ENCODE peak calls at places on chromosomes 6 and 20, in seven cellular contexts. V, Y, F, P, S, W and L are unnamed samples.

GRCh38 chr6:36544228-36544627 is 3.1 kb downstream of the STK38 start:
- DNase-seq in V (no peak), S (peak), W (no peak), F (peak), Y (peak), P (no peak), L (no peak)

GRCh38 chr6:53795702-53796450 is 1.1 kb downstream of the LRRC1 start:
- DNase-seq in P (no peak), Y (peak), V (no peak), W (peak), F (peak), S (no peak), L (peak)

GRCh38 chr6:95578106-95578410 is 723 bp downstream of the MANEA start:
- DNase-seq in W (no peak), Y (no peak), V (no peak), P (no peak), S (no peak), F (no peak), L (no peak)

GRCh38 chr6:158369241-158369640 is 57.0 kb downstream of the TULP4 start:
- DNase-seq in F (no peak), P (no peak), Y (no peak), V (no peak), W (no peak), S (no peak), L (no peak)

GRCh38 chr6:89925826-89926225 is 31.6 kb downstream of the GJA10 start:
- DNase-seq in P (no peak), Y (no peak), S (no peak), V (no peak), F (no peak), W (no peak), L (no peak)

GRCh38 chr6:4316867-4317400 is 181.6 kb upstream of the ECI2 start:
- DNase-seq in S (peak), V (no peak), F (peak), P (no peak), W (no peak), Y (no peak), L (no peak)

GRCh38 chr6:49198015-49198414 is 265.0 kb downstream of the MMUT start:
- DNase-seq in V (no peak), S (no peak), W (no peak), Y (no peak), F (no peak), P (no peak), L (no peak)

GRCh38 chr6:117265425-117266266 is at the start of gene VGLL2:
- DNase-seq in Y (no peak), F (peak), V (no peak), P (no peak), W (no peak), S (peak), L (no peak)

GRCh38 chr20:45456632-45457031 is 12.9 kb upstream of the WFDC2 start:
- DNase-seq in S (no peak), V (no peak), P (peak), Y (no peak), W (no peak), F (no peak), L (no peak)

GRCh38 chr6:93398723-93399122 is 20.6 kb downstream of the EPHA7 start:
- DNase-seq in S (no peak), V (no peak), W (no peak), P (no peak), F (no peak), Y (no peak), L (no peak)

GRCh38 chr6:141452354-141452686 is 680.4 kb upstream of the GJE1 start:
- DNase-seq in V (no peak), S (no peak), P (no peak), Y (no peak), F (no peak), W (no peak), L (no peak)

GRCh38 chr6:26401987-26402658 is at the start of gene BTN3A1:
- DNase-seq in Y (peak), W (peak), P (peak), S (peak), F (peak), V (no peak), L (peak)

GRCh38 chr20:25117961-25118360 is 36.0 kb upstream of the VSX1 start:
- DNase-seq in S (no peak), V (no peak), W (no peak), F (no peak), Y (no peak), P (no peak), L (no peak)

GRCh38 chr6:29653452-29654038 is 3.3 kb upstream of the MOG start:
- DNase-seq in W (no peak), Y (peak), F (peak), S (peak), V (no peak), P (peak), L (peak)

GRCh38 chr6:109686566-109686965 is 4.4 kb downstream of the AK9 start:
- DNase-seq in W (no peak), V (no peak), Y (no peak), S (no peak), P (no peak), F (no peak), L (no peak)

GRCh38 chr6:155341130-155341828 is 27.0 kb upstream of the TFB1M start:
- DNase-seq in F (peak), S (peak), V (no peak), Y (no peak), P (no peak), W (no peak), L (no peak)

GRCh38 chr20:36744764-36745191 is 1.1 kb downstream of the NDRG3 start:
- DNase-seq in P (no peak), F (peak), S (peak), V (no peak), Y (no peak), W (no peak), L (peak)

GRCh38 chr20:61998343-61999121 is 67.1 kb downstream of the TAF4 start:
- DNase-seq in Y (no peak), V (no peak), S (no peak), P (no peak), W (no peak), F (no peak), L (peak)

GRCh38 chr6:90611996-90612690 is 25.3 kb upstream of the MAP3K7 start:
- DNase-seq in W (peak), V (no peak), P (no peak), Y (no peak), S (no peak), F (no peak), L (no peak)

GRCh38 chr20:2814587-2815051 is at the start of gene C20orf141:
- DNase-seq in W (no peak), Y (no peak), P (no peak), V (peak), F (peak), S (peak), L (no peak)

GRCh38 chr6:147534116-147534865 is 25.8 kb downstream of the SAMD5 start:
- DNase-seq in P (no peak), V (no peak), S (no peak), Y (no peak), W (no peak), F (no peak), L (no peak)

GRCh38 chr20:53948383-53949318 is 121.7 kb downstream of the BCAS1 start:
- DNase-seq in Y (no peak), S (no peak), P (no peak), V (no peak), W (no peak), F (no peak), L (no peak)

GRCh38 chr6:157568702-157569101 is 187.7 kb downstream of the ZDHHC14 start:
- DNase-seq in P (no peak), Y (no peak), F (no peak), V (no peak), S (no peak), W (no peak), L (no peak)

GRCh38 chr20:17419459-17419858 is 111.7 kb downstream of the BFSP1 start:
- DNase-seq in F (no peak), S (no peak), W (no peak), V (no peak), Y (no peak), P (no peak), L (no peak)

GRCh38 chr20:3874194-3874824 is 14.9 kb upstream of the PANK2 start:
- DNase-seq in P (no peak), V (no peak), Y (no peak), W (no peak), F (no peak), S (peak), L (no peak)

GRCh38 chr6:35318200-35318844 is 20.7 kb downstream of the DEF6 start:
- DNase-seq in P (no peak), Y (no peak), F (peak), V (no peak), W (peak), S (peak), L (peak)

GRCh38 chr6:39083111-39083702 is 31.8 kb downstream of the SAYSD1 start:
- DNase-seq in P (no peak), S (no peak), V (no peak), Y (no peak), W (no peak), F (no peak), L (no peak)

GRCh38 chr6:90184334-90185298 is 112.0 kb downstream of the BACH2 start:
- DNase-seq in P (peak), W (no peak), Y (no peak), V (no peak), S (peak), F (peak), L (no peak)

GRCh38 chr6:45942953-45943352 is 72.7 kb downstream of the CLIC5 start:
- DNase-seq in V (no peak), P (no peak), Y (no peak), W (no peak), F (no peak), S (no peak), L (no peak)

GRCh38 chr20:17678886-17679285 is 3.2 kb downstream of the RRBP1 start:
- DNase-seq in F (no peak), Y (no peak), P (no peak), S (no peak), V (no peak), W (no peak), L (no peak)

GRCh38 chr6:170185175-170185970 is 105.5 kb downstream of the DLL1 start:
- DNase-seq in P (no peak), W (no peak), F (no peak), Y (no peak), V (peak), S (peak), L (no peak)

GRCh38 chr20:40017765-40018164 is 671.3 kb downstream of the MAFB start:
- DNase-seq in W (no peak), P (no peak), F (no peak), Y (no peak), V (no peak), S (no peak), L (no peak)

GRCh38 chr6:35415065-35415880 is 36.9 kb upstream of the FANCE start:
- DNase-seq in W (peak), P (no peak), V (no peak), Y (no peak), F (peak), S (peak), L (peak)

GRCh38 chr20:7499201-7499600 is 441.1 kb downstream of the HAO1 start:
- DNase-seq in V (no peak), W (no peak), F (no peak), P (no peak), S (no peak), Y (no peak), L (no peak)

GRCh38 chr6:127185410-127185809 is 66.9 kb downstream of the RSPO3 start:
- DNase-seq in Y (no peak), S (no peak), V (no peak), P (no peak), F (no peak), W (no peak), L (no peak)

GRCh38 chr6:26032387-26033131 is 54.7 kb upstream of the HFE start:
- DNase-seq in W (no peak), P (no peak), V (no peak), F (peak), S (peak), Y (no peak), L (no peak)

GRCh38 chr20:33111306-33111705 is 31.9 kb downstream of the BPIFB4 start:
- DNase-seq in Y (no peak), F (no peak), S (no peak), V (peak), P (no peak), W (no peak), L (no peak)

GRCh38 chr6:35445691-35446090 is 6.4 kb upstream of the FANCE start:
- DNase-seq in S (peak), V (no peak), Y (no peak), F (peak), P (no peak), W (no peak), L (no peak)

GRCh38 chr6:166496460-166496859 is 90.0 kb downstream of the RAMACL start:
- DNase-seq in Y (no peak), V (no peak), W (no peak), F (no peak), P (no peak), S (no peak), L (no peak)